ENCODE peak calls at places on chromosomes 7 and 10, in ten cellular contexts. H, I, V, U, Q, M, G, W, L and Y are unnamed samples.

GRCh38 chr7:47342646-47343045 is 239.3 kb downstream of the TNS3 start:
- DNase-seq in H (no peak), I (no peak), V (no peak), U (no peak), Q (no peak), M (no peak), G (peak; percentile 20), W (peak; percentile 1), L (no peak), Y (no peak)

GRCh38 chr7:6536899-6537298 is 14.4 kb downstream of the GRID2IP start:
- DNase-seq in H (no peak), I (peak; percentile 94), V (no peak), U (peak; percentile 36), Q (no peak), M (no peak), G (no peak), W (no peak), L (no peak), Y (no peak)

GRCh38 chr7:158469396-158470051 is 118.1 kb downstream of the PTPRN2 start:
- DNase-seq in H (no peak), I (no peak), V (no peak), U (no peak), Q (no peak), M (no peak), G (no peak), W (no peak), L (no peak), Y (no peak)

GRCh38 chr7:69676247-69676646 is 78.0 kb downstream of the AUTS2 start:
- DNase-seq in H (no peak), I (no peak), V (no peak), U (no peak), Q (no peak), M (no peak), G (no peak), W (no peak), L (no peak), Y (no peak)

GRCh38 chr10:35453855-35454532 is 117.7 kb downstream of the CCNY start:
- DNase-seq in H (no peak), I (no peak), V (no peak), U (no peak), Q (no peak), M (no peak), G (peak; percentile 67), W (no peak), L (peak; percentile 43), Y (no peak)

GRCh38 chr10:68155615-68156205 is 46.4 kb downstream of the MYPN start:
- DNase-seq in H (no peak), I (no peak), V (no peak), U (no peak), Q (no peak), M (no peak), G (no peak), W (no peak), L (peak; percentile 42), Y (no peak)

GRCh38 chr10:1724921-1725320 is 12.4 kb downstream of the ADARB2 start:
- DNase-seq in H (no peak), I (no peak), V (no peak), U (no peak), Q (no peak), M (no peak), G (no peak), W (no peak), L (no peak), Y (no peak)

GRCh38 chr7:105461518-105461917 is 60.6 kb downstream of the PUS7 start:
- DNase-seq in H (no peak), I (no peak), V (no peak), U (no peak), Q (no peak), M (no peak), G (no peak), W (no peak), L (no peak), Y (no peak)

GRCh38 chr7:518630-519428 is 817 bp downstream of the PDGFA start:
- DNase-seq in H (peak; percentile 74), I (peak; percentile 74), V (peak; percentile 86), U (peak; percentile 91), Q (no peak), M (no peak), G (peak; percentile 94), W (no peak), L (peak; percentile 81), Y (no peak)

GRCh38 chr10:97889461-97890265 is 40.0 kb downstream of the GOLGA7B start:
- DNase-seq in H (no peak), I (peak; percentile 84), V (no peak), U (peak; percentile 69), Q (no peak), M (no peak), G (no peak), W (peak; percentile 66), L (peak; percentile 63), Y (no peak)

GRCh38 chr7:37942934-37943610 is 22.6 kb downstream of the EPDR1 start:
- DNase-seq in H (peak; percentile 94), I (peak; percentile 76), V (no peak), U (peak; percentile 75), Q (no peak), M (peak; percentile 24), G (peak; percentile 77), W (peak; percentile 76), L (peak; percentile 62), Y (no peak)

GRCh38 chr7:101173752-101174244 is 6.3 kb downstream of the NAT16 start:
- DNase-seq in H (no peak), I (peak; percentile 90), V (no peak), U (no peak), Q (peak; percentile 59), M (no peak), G (no peak), W (no peak), L (no peak), Y (peak; percentile 42)

GRCh38 chr7:101174322-101174854 is 5.7 kb downstream of the NAT16 start:
- DNase-seq in H (no peak), I (peak; percentile 66), V (no peak), U (no peak), Q (no peak), M (no peak), G (no peak), W (no peak), L (no peak), Y (no peak)

GRCh38 chr7:101171442-101171837 is 6.1 kb upstream of the VGF start:
- DNase-seq in H (no peak), I (no peak), V (no peak), U (no peak), Q (no peak), M (no peak), G (no peak), W (no peak), L (no peak), Y (no peak)

GRCh38 chr7:101172005-101172853 is 6.9 kb upstream of the VGF start:
- DNase-seq in H (no peak), I (peak; percentile 69), V (no peak), U (no peak), Q (no peak), M (no peak), G (no peak), W (no peak), L (no peak), Y (no peak)

DNA sequence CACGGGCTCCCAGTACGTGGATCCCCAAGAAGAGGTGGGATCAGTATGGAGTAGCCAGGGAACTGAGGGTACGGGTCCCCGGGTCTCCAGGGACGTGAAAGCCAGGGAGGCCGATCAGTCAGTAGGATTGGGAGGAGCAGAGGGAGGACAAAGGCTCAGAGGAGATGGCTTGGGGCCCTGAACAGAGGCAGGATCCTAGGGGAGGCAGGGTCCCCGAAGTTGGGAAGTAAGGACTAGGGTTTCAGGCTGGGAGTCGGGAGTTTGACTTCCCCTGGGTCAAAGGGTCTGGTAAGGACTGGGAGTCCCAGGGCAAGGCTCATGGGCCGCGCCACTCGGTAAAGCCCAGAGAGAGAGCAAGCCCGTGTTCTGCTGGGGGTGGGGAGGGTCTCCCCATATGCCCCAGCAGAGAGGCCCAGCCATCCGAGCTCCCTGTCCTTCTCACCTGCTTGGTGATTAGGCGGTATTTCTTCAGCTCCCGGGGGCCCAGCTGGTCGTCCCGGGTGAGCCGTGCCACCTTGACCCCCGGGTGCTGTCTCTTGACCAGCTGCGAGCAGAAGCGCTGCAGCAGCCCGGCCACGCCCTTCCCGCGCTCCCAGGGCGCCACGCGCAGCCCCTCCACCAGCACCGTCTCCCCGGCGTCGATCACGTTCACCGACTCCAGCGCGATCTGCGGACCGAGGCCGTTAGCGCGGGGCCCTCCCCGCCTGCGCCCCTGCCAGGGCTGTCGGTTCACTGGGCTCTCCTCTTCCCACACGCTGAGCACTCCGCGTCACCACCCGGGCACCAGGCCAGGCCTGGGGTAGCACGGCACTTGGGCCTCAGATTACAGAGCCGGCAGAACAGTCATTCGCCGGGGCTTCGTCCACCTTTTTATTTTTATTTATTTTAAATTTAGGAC is 7.0 kb downstream of the NAT16 start:
- DNase-seq in H (peak; percentile 50), I (peak; percentile 39), V (no peak), U (peak; percentile 46), Q (no peak), M (no peak), G (peak; percentile 92), W (no peak), L (no peak), Y (no peak)
- H3K27me3 ChIP-seq in H (peaks cover 5% of the 10 kb centered on the region), I (peaks cover 72% of the 10 kb centered on the region), V (peaks cover 97% of the 10 kb centered on the region), U (peaks cover 98% of the 10 kb centered on the region), Q (peaks cover 97% of the 10 kb centered on the region), M (peaks cover 16% of the 10 kb centered on the region), G (no peaks in the 10 kb centered on the region), W (peaks cover 28% of the 10 kb centered on the region), L (peaks cover 75% of the 10 kb centered on the region), Y (peaks cover 96% of the 10 kb centered on the region)

DNA sequence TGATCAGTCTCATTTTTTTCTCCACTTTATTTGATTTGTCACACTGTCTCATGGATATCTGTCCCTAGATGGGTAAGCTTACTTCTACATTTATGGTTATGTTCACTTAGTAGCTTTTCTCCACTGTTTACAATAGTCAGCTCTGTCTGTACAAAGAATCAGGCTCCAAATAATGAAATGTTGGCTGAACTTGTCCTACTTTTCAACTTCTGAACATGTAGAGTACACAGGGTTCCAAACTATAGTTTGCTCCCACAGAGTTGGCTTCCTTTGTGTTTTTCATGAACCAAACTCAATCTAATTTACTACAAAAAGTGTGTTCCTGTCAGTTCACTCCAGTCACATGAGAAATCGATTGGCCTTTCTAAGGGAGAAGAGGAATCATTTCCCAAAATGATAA is 175.0 kb downstream of the CCDC71L start:
- DNase-seq in H (no peak), I (no peak), V (no peak), U (no peak), Q (no peak), M (no peak), G (no peak), W (no peak), L (no peak), Y (no peak)
- H3K27ac ChIP-seq in H (no peak overlapping the region), I (no peak overlapping the region), V (peak overlapping the region; percentile 14), U (no peak overlapping the region), Q (no peak overlapping the region), M (no peak overlapping the region), G (no peak overlapping the region), W (no peak overlapping the region), L (peak overlapping the region; percentile 78), Y (no peak overlapping the region)

DNA sequence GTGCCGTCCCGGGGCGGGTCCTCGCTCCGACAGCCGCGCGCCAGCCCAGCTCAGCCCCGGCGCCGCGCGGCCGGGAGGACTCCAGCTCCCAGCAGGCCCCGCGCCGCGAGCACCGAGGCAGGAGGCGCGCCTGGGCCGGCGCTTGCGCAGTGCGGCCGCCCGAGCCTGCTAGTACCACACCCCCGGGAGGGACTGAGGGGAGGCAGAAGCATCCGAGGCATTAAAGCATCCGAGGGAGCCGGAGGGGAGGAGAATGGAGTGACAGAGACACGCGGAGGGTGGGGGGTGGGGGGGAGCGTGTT is at the start of gene GRK5:
- DNase-seq in H (peak; percentile 96), I (peak; percentile 94), V (peak; percentile 86), U (peak; percentile 99), Q (peak; percentile 98), M (peak; percentile 74), G (peak; percentile 97), W (peak; percentile 99), L (peak; percentile 90), Y (peak; percentile 94)
- H3K4me1 ChIP-seq in H (peaks cover 6% of the 10 kb centered on the region), I (no peaks in the 10 kb centered on the region), V (peaks cover 11% of the 10 kb centered on the region), U (peaks cover 28% of the 10 kb centered on the region), Q (peaks cover 34% of the 10 kb centered on the region), M (peaks cover 42% of the 10 kb centered on the region), G (no peaks in the 10 kb centered on the region), W (peaks cover 17% of the 10 kb centered on the region), L (peaks cover 51% of the 10 kb centered on the region), Y (peaks cover 17% of the 10 kb centered on the region)

GRCh38 chr7:155816192-155816508 is 3.9 kb upstream of the SHH start:
- DNase-seq in H (no peak), I (no peak), V (no peak), U (no peak), Q (no peak), M (no peak), G (no peak), W (peak; percentile 67), L (no peak), Y (no peak)
- H3K27me3 ChIP-seq in H (no peaks in the 10 kb centered on the region), I (peaks cover 37% of the 10 kb centered on the region), V (peaks cover 74% of the 10 kb centered on the region), U (peaks cover 43% of the 10 kb centered on the region), Q (peaks cover 11% of the 10 kb centered on the region), M (no peaks in the 10 kb centered on the region), G (no peaks in the 10 kb centered on the region), W (no peaks in the 10 kb centered on the region), L (peaks cover 36% of the 10 kb centered on the region), Y (peaks cover 9% of the 10 kb centered on the region)